ENCODE peak calls at places on chromosomes 5 and 9, in seven cellular contexts. X is IMR-90, Q is A549, B is SK-N-SH, P is K562, V is H1, K is GM12878. H is an unnamed sample.

GRCh38 chr5:115179068-115179958 is 9.6 kb upstream of the TRIM36 start:
- DNase-seq in X (no peak), Q (no peak), B (peak), P (no peak), V (peak), K (no peak), H (no peak)

GRCh38 chr9:123753011-123753410 is 176.9 kb downstream of the DENND1A start:
- DNase-seq in X (no peak), Q (no peak), B (no peak), P (no peak), V (no peak), K (no peak), H (no peak)

GRCh38 chr9:134600836-134601638 is 40.6 kb upstream of the COL5A1 start:
- DNase-seq in X (no peak), Q (no peak), B (no peak), P (no peak), V (no peak), K (no peak), H (no peak)

GRCh38 chr5:101915559-101915958 is 380.5 kb downstream of the SLCO4C1 start:
- DNase-seq in X (no peak), Q (peak), B (no peak), P (no peak), V (no peak), K (no peak), H (no peak)

GRCh38 chr5:106134549-106134948 is 1536.2 kb downstream of the EFNA5 start:
- DNase-seq in X (no peak), Q (no peak), B (no peak), P (no peak), V (no peak), K (no peak), H (no peak)

GRCh38 chr9:92097997-92098482 is 17.2 kb downstream of the SPTLC1 start:
- DNase-seq in X (peak), Q (no peak), B (no peak), P (no peak), V (no peak), K (peak), H (no peak)

GRCh38 chr5:58240286-58240685 is 219.6 kb downstream of the PLK2 start:
- DNase-seq in X (peak), Q (peak), B (no peak), P (no peak), V (no peak), K (no peak), H (no peak)

GRCh38 chr5:122707796-122708195 is 67.1 kb upstream of the SNX2 start:
- DNase-seq in X (no peak), Q (no peak), B (no peak), P (no peak), V (no peak), K (no peak), H (no peak)

GRCh38 chr9:81906656-81907055 is 21.6 kb upstream of the SPATA31D4 start:
- DNase-seq in X (peak), Q (no peak), B (no peak), P (no peak), V (no peak), K (no peak), H (no peak)

GRCh38 chr5:176868126-176868525 is 31.0 kb downstream of the HK3 start:
- DNase-seq in X (no peak), Q (no peak), B (no peak), P (no peak), V (no peak), K (no peak), H (no peak)

GRCh38 chr9:120235081-120235480 is 344.9 kb downstream of the CDK5RAP2 start:
- DNase-seq in X (no peak), Q (no peak), B (no peak), P (no peak), V (no peak), K (no peak), H (no peak)

GRCh38 chr9:113719919-113720318 is 156.2 kb upstream of the ZNF618 start:
- DNase-seq in X (no peak), Q (no peak), B (no peak), P (no peak), V (peak), K (no peak), H (no peak)

GRCh38 chr9:115165233-115165632 is 47.3 kb upstream of the TNC start:
- DNase-seq in X (no peak), Q (no peak), B (no peak), P (no peak), V (no peak), K (no peak), H (no peak)

DNA sequence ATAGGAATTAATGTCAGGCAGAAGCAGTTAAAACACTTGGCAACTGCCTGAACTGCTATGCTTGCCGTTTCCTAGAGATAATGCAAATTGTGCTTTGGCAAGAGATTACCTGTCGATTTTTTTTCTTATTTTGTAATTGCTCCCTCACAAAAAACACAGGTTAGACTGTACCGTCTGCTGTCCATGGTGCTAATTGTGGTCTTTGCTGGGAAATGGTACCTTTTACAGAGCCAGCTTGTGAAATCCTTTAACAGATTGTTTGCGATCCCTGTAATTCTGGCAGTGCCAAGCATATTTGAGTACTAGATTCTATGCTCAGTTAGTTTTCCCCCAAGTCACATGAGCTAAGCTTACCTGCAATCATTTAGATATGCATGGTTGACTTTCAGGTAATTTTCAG is 2125.8 kb upstream of the WWC1 start:
- DNase-seq in X (no peak), Q (no peak), B (no peak), P (no peak), V (no peak), K (no peak), H (no peak)
- TF ChIP-seq RFX5 in X (no peak), Q (no peak), B (no peak), P (no peak), V (no peak), K (no peak), H (no peak)

GRCh38 chr9:14256588-14256987 is 57.4 kb downstream of the NFIB start:
- DNase-seq in X (no peak), Q (no peak), B (no peak), P (no peak), V (no peak), K (no peak), H (no peak)

GRCh38 chr9:14262836-14263235 is 51.1 kb downstream of the NFIB start:
- DNase-seq in X (no peak), Q (no peak), B (no peak), P (no peak), V (no peak), K (no peak), H (no peak)

GRCh38 chr9:14260101-14260500 is 53.8 kb downstream of the NFIB start:
- DNase-seq in X (peak), Q (no peak), B (no peak), P (no peak), V (no peak), K (no peak), H (no peak)

GRCh38 chr9:14258840-14259239 is 55.1 kb downstream of the NFIB start:
- DNase-seq in X (peak), Q (no peak), B (no peak), P (no peak), V (no peak), K (no peak), H (no peak)

GRCh38 chr9:14258156-14258555 is 55.8 kb downstream of the NFIB start:
- DNase-seq in X (no peak), Q (no peak), B (no peak), P (no peak), V (no peak), K (no peak), H (no peak)
- TF ChIP-seq RFX5 in X (no peak), Q (no peak), B (no peak), P (no peak), V (no peak), K (no peak), H (no peak)

DNA sequence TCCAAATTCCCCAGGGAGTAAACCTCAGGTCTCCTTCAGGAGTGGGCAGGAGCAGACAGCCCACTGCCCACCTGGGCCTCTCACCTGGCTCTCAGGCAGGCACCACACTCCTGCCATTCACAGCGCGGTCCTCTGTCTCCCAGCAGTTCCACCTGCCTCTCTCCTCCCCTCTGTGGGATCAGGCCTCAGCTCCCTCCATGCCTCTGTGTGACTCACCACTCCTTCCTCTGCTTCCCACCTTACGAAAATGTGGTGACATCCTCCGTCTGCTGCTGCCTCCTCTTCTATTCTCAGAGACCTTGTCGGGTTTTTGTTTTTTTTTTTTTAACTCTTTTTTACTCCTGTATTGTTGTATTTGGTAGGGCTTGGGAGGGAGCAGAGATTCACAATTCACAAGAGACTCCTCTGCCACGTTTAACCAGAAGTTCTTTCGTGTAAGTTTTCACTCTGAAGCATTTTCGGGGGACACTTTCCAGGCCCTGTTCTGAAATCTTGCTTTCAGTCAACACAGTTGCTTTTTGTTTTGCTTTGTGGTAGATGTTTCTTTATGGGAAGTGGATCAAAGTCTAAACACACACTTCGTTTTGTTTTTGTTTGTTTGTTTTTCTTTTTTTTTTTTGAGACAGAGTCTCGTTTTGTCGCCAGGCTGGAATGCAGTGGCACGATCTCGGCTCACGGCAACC is 21.1 kb upstream of the CDKN2AIPNL start:
- DNase-seq in X (peak), Q (no peak), B (no peak), P (no peak), V (no peak), K (no peak), H (no peak)
- TF ChIP-seq RFX5 in X (no peak), Q (no peak), B (no peak), P (no peak), V (no peak), K (no peak), H (no peak)

DNA sequence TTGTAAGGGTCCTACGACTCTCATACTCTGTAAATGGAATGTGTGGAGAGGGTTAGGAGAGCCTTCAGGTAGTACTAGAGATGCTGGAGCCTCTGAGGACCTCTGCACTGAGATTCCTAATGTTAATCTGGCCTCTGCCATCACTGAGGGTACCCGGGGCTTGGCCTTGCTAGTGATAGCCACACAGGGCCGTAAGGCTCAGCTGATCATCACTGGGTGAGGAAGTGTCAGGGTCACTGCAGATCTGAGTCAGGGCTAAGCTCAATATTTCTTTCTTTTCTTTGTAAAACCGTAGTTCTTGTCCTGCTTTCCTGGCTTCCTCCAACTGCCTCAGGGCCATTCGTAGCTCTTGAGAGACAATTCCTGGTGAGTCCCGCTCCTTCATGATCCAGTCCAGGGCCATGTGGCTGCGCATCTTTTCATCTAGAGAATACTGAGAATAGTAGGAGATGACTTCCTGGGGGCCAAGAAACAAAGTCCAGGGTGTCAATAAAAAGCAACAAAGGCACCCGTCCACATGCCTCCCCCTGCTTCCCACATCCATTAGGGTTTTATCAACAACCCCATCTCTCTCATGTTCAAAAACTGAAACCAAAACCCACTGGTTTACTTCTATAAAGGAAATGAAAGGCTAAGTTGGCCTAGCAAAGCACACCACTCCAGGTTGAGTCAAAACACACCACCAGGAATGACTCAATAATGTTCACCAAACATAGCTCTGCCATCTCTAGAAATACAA is 47.7 kb downstream of the LIX1 start:
- DNase-seq in X (no peak), Q (no peak), B (no peak), P (no peak), V (no peak), K (peak), H (no peak)
- TF ChIP-seq RFX5 in X (no peak), Q (no peak), B (no peak), P (no peak), V (no peak), K (no peak), H (no peak)

H was measured in HepG2.